ENCODE peak calls at places on chromosomes 12 and 14, in eight cellular contexts. One of them, this sample, is unnamed.

GRCh38 chr14:83556746-83557460 is 1973.0 kb upstream of the FLRT2 start:
- DNase-seq in neuronal stem cell: no peak
- DNase-seq in tibial nerve: no peak
- DNase-seq in cardiac muscle cell: no peak
- DNase-seq in WERI-Rb-1: no peak
- DNase-seq in GM23248: peak; percentile 2
- DNase-seq in left lung: no peak
- DNase-seq in coronary artery: no peak
- DNase-seq in this sample: no peak

GRCh38 chr12:108810636-108811035 is 46.7 kb downstream of the SSH1 start:
- DNase-seq in neuronal stem cell: no peak
- DNase-seq in tibial nerve: no peak
- DNase-seq in cardiac muscle cell: no peak
- DNase-seq in WERI-Rb-1: no peak
- DNase-seq in GM23248: peak; percentile 0
- DNase-seq in left lung: no peak
- DNase-seq in coronary artery: no peak
- DNase-seq in this sample: no peak

GRCh38 chr12:20268121-20268732 is 100.1 kb upstream of the PDE3A start:
- DNase-seq in neuronal stem cell: no peak
- DNase-seq in tibial nerve: no peak
- DNase-seq in cardiac muscle cell: no peak
- DNase-seq in WERI-Rb-1: no peak
- DNase-seq in GM23248: peak; percentile 55
- DNase-seq in left lung: peak; percentile 12
- DNase-seq in coronary artery: no peak
- DNase-seq in this sample: no peak

GRCh38 chr12:89179983-89180382 is 172.3 kb downstream of the DUSP6 start:
- DNase-seq in neuronal stem cell: no peak
- DNase-seq in tibial nerve: no peak
- DNase-seq in cardiac muscle cell: no peak
- DNase-seq in WERI-Rb-1: no peak
- DNase-seq in GM23248: peak; percentile 86
- DNase-seq in left lung: no peak
- DNase-seq in coronary artery: no peak
- DNase-seq in this sample: no peak

GRCh38 chr12:70609739-70610491 is 27.3 kb downstream of the PTPRB start:
- DNase-seq in neuronal stem cell: no peak
- DNase-seq in tibial nerve: no peak
- DNase-seq in cardiac muscle cell: peak; percentile 52
- DNase-seq in WERI-Rb-1: peak; percentile 44
- DNase-seq in GM23248: peak; percentile 73
- DNase-seq in left lung: peak; percentile 74
- DNase-seq in coronary artery: no peak
- DNase-seq in this sample: peak; percentile 66

GRCh38 chr14:103109789-103110415 is 13.4 kb upstream of the TNFAIP2 start:
- DNase-seq in neuronal stem cell: no peak
- DNase-seq in tibial nerve: no peak
- DNase-seq in cardiac muscle cell: no peak
- DNase-seq in WERI-Rb-1: peak; percentile 37
- DNase-seq in GM23248: no peak
- DNase-seq in left lung: no peak
- DNase-seq in coronary artery: no peak
- DNase-seq in this sample: peak; percentile 78

GRCh38 chr12:61385771-61386170 is 874.4 kb upstream of the USP15 start:
- DNase-seq in neuronal stem cell: no peak
- DNase-seq in tibial nerve: no peak
- DNase-seq in cardiac muscle cell: no peak
- DNase-seq in WERI-Rb-1: no peak
- DNase-seq in GM23248: peak; percentile 76
- DNase-seq in left lung: no peak
- DNase-seq in coronary artery: no peak
- DNase-seq in this sample: no peak

GRCh38 chr12:112443916-112444315 is 25.2 kb downstream of the PTPN11 start:
- DNase-seq in neuronal stem cell: no peak
- DNase-seq in tibial nerve: no peak
- DNase-seq in cardiac muscle cell: no peak
- DNase-seq in WERI-Rb-1: no peak
- DNase-seq in GM23248: no peak
- DNase-seq in left lung: no peak
- DNase-seq in coronary artery: no peak
- DNase-seq in this sample: no peak

GRCh38 chr14:95482967-95483842 is 33.2 kb downstream of the SYNE3 start:
- DNase-seq in neuronal stem cell: no peak
- DNase-seq in tibial nerve: peak; percentile 77
- DNase-seq in cardiac muscle cell: no peak
- DNase-seq in WERI-Rb-1: no peak
- DNase-seq in GM23248: peak; percentile 96
- DNase-seq in left lung: peak; percentile 85
- DNase-seq in coronary artery: peak; percentile 93
- DNase-seq in this sample: peak; percentile 83

GRCh38 chr12:124392271-124392990 is 97.5 kb downstream of the RFLNA start:
- DNase-seq in neuronal stem cell: no peak
- DNase-seq in tibial nerve: no peak
- DNase-seq in cardiac muscle cell: peak; percentile 24
- DNase-seq in WERI-Rb-1: peak; percentile 44
- DNase-seq in GM23248: peak; percentile 80
- DNase-seq in left lung: peak; percentile 86
- DNase-seq in coronary artery: no peak
- DNase-seq in this sample: peak; percentile 60

GRCh38 chr12:109914461-109914860 is 14.4 kb downstream of the TCHP start:
- DNase-seq in neuronal stem cell: no peak
- DNase-seq in tibial nerve: no peak
- DNase-seq in cardiac muscle cell: no peak
- DNase-seq in WERI-Rb-1: no peak
- DNase-seq in GM23248: no peak
- DNase-seq in left lung: no peak
- DNase-seq in coronary artery: no peak
- DNase-seq in this sample: no peak

GRCh38 chr12:8687846-8688601 is 9.8 kb upstream of the RIMKLB start:
- DNase-seq in neuronal stem cell: no peak
- DNase-seq in tibial nerve: no peak
- DNase-seq in cardiac muscle cell: peak; percentile 82
- DNase-seq in WERI-Rb-1: peak; percentile 55
- DNase-seq in GM23248: peak; percentile 81
- DNase-seq in left lung: no peak
- DNase-seq in coronary artery: peak; percentile 78
- DNase-seq in this sample: no peak

GRCh38 chr12:108282676-108283075 is 56.4 kb downstream of the CMKLR1 start:
- DNase-seq in neuronal stem cell: no peak
- DNase-seq in tibial nerve: no peak
- DNase-seq in cardiac muscle cell: no peak
- DNase-seq in WERI-Rb-1: no peak
- DNase-seq in GM23248: no peak
- DNase-seq in left lung: no peak
- DNase-seq in coronary artery: no peak
- DNase-seq in this sample: no peak

DNA sequence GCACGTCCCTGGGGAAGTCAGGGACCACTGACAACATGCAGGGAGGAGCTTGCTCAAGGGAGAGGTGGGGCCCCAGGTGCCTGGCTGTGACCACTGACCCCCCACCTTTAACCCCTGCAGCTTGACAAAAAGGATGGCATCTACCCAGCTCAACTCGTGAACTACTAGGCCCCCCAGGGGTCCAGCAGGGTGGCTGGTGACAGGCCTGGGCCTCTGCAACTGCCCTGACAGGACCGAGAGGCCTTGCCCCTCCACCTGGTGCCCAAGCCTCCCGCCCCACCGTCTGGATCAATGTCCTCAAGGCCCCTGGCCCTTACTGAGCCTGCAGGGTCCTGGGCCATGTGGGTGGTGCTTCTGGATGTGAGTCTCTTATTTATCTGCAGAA is 26.3 kb downstream of the HIP1R start:
- DNase-seq in neuronal stem cell: no peak
- DNase-seq in tibial nerve: no peak
- DNase-seq in cardiac muscle cell: no peak
- DNase-seq in WERI-Rb-1: no peak
- DNase-seq in GM23248: no peak
- DNase-seq in left lung: no peak
- DNase-seq in coronary artery: no peak
- DNase-seq in this sample: no peak
- H3K27ac ChIP-seq in neuronal stem cell: no peak overlapping the region
- H3K27ac ChIP-seq in tibial nerve: peak overlapping the region; percentile 62
- H3K27ac ChIP-seq in cardiac muscle cell: peak overlapping the region; percentile 19
- H3K27ac ChIP-seq in WERI-Rb-1: peak overlapping the region; percentile 73
- H3K27ac ChIP-seq in GM23248: no peak overlapping the region
- H3K27ac ChIP-seq in left lung: no peak overlapping the region
- H3K27ac ChIP-seq in coronary artery: no peak overlapping the region
- H3K27ac ChIP-seq in this sample: no peak overlapping the region

DNA sequence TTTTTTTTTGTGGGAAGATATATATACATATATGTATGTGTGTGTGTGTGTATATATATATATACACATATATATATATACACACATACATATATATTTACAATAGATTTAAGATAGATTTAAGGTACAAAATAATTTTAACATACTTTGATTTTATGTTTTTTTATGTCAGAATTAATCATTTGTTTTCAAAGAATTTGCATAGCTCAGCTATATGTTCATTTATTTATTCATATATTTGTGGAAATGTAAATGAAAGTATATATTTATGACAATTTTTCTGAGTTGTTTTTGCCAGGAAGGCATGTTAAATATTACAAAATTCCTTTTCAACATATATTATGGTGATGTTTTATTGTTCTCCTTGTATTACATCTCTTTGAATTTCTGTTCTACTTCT is 887.4 kb upstream of the NOVA1 start:
- DNase-seq in neuronal stem cell: no peak
- DNase-seq in tibial nerve: no peak
- DNase-seq in cardiac muscle cell: no peak
- DNase-seq in WERI-Rb-1: no peak
- DNase-seq in GM23248: no peak
- DNase-seq in left lung: no peak
- DNase-seq in coronary artery: no peak
- DNase-seq in this sample: no peak
- H3K27ac ChIP-seq in neuronal stem cell: no peak overlapping the region
- H3K27ac ChIP-seq in tibial nerve: no peak overlapping the region
- H3K27ac ChIP-seq in cardiac muscle cell: no peak overlapping the region
- H3K27ac ChIP-seq in WERI-Rb-1: no peak overlapping the region
- H3K27ac ChIP-seq in GM23248: no peak overlapping the region
- H3K27ac ChIP-seq in left lung: no peak overlapping the region
- H3K27ac ChIP-seq in coronary artery: no peak overlapping the region
- H3K27ac ChIP-seq in this sample: no peak overlapping the region

DNA sequence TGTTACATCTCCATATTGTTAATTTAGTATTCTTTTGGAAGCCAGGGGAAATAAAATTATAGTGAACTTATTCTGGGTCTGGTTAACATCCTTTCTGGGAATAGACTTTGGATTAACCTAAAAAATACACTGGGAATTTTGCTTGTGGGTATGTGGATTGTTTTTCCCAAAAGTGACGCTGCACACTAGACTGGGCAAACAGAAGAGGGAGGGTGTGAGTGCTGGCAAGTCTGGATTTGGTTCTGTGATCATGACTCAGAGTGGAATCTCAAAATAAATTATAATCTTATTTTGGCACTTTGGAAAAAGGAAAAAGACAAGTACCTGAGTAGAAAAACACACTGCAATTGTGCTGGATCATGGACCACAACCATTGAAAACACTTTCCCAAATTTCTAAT is 15.2 kb upstream of the LUM start:
- DNase-seq in neuronal stem cell: no peak
- DNase-seq in tibial nerve: no peak
- DNase-seq in cardiac muscle cell: no peak
- DNase-seq in WERI-Rb-1: no peak
- DNase-seq in GM23248: peak; percentile 60
- DNase-seq in left lung: no peak
- DNase-seq in coronary artery: no peak
- DNase-seq in this sample: no peak
- H3K27ac ChIP-seq in neuronal stem cell: no peak overlapping the region
- H3K27ac ChIP-seq in tibial nerve: no peak overlapping the region
- H3K27ac ChIP-seq in cardiac muscle cell: no peak overlapping the region
- H3K27ac ChIP-seq in WERI-Rb-1: no peak overlapping the region
- H3K27ac ChIP-seq in GM23248: peak overlapping the region; percentile 83
- H3K27ac ChIP-seq in left lung: peak overlapping the region; percentile 17
- H3K27ac ChIP-seq in coronary artery: peak overlapping the region; percentile 37
- H3K27ac ChIP-seq in this sample: no peak overlapping the region

DNA sequence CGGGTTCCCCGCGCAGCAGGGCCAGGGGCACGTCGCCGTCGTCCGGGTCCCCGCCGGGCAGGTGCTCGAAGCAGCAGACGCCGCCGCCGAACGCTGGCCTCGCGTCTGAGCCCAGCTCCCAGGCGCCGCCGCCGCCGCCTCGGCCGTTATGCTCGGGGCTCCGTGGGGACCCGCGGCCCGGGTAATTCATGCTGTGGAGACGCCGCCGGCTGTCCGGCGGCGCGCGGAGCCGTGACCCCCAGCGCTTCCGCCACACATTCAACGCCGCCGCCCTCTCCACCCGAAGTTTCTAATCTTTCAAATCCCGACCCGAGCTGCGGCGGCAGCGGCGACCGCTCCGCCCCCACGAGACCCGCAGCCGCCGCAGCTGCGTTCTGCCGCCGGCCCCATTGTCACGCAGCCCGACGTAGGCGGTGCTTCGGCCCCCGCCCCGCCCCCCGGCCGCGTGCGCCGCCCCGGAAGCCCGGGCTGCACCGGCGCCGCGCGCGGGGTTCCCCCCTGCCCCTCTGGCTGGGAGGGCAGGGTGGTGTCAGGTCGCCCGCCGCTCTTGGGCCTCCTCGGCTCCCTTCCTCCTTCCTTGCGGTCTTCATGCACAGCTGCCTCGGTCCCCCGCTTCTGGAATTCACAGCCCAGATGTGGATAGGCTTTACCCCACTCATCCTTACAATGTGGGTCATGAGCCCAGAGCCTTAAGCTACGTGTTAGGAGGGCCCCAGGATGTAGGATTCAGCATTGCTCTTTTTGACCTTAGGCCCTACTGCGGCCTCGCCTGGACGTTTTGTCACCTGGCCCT is at the start of gene DDHD1:
- DNase-seq in neuronal stem cell: peak; percentile 83
- DNase-seq in tibial nerve: peak; percentile 50
- DNase-seq in cardiac muscle cell: peak; percentile 88
- DNase-seq in WERI-Rb-1: peak; percentile 83
- DNase-seq in GM23248: peak; percentile 86
- DNase-seq in left lung: peak; percentile 94
- DNase-seq in coronary artery: peak; percentile 79
- DNase-seq in this sample: peak; percentile 88
- H3K27ac ChIP-seq in neuronal stem cell: peak within 1 kb of the TSS; percentile 74
- H3K27ac ChIP-seq in tibial nerve: peak within 1 kb of the TSS; percentile 92
- H3K27ac ChIP-seq in cardiac muscle cell: peak within 1 kb of the TSS; percentile 91
- H3K27ac ChIP-seq in WERI-Rb-1: peak within 1 kb of the TSS; percentile 83
- H3K27ac ChIP-seq in GM23248: peak within 1 kb of the TSS; percentile 40
- H3K27ac ChIP-seq in left lung: peak within 1 kb of the TSS; percentile 92
- H3K27ac ChIP-seq in coronary artery: peak within 1 kb of the TSS; percentile 92
- H3K27ac ChIP-seq in this sample: peak within 1 kb of the TSS; percentile 85

DNA sequence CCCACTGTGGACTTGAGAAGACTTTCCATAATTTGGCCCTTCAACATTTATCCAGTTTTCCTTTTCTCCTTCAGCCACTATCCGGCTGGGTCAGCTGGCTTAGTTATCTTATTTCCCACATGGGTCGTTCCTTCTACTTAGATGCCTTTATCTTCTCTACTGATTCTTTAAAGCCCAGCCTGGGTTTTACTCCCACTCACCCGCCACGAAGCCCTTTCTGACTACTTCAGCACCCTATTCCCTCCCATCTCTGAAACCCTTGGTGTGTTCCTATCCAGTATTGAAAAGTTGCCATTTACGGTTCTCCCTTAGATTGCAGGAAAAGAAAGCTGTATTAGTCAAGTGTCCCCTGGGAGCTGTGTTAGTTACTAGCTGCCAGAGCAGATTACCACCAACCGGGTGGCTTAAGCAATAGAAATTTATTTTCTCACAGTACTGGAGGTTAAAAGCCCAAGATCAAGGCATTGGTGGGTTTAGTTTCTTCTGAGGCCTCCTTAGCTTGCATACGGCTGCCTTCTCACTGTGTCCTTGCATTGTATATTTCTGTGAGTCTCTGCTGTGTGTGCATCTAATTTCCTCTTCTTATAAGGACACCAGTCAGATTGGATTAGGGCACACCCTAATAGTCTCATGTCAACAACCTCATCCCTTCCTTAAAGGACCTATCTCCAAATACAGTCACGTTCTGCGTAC is 105.5 kb downstream of the GPATCH2L start:
- DNase-seq in neuronal stem cell: no peak
- DNase-seq in tibial nerve: no peak
- DNase-seq in cardiac muscle cell: no peak
- DNase-seq in WERI-Rb-1: no peak
- DNase-seq in GM23248: peak; percentile 81
- DNase-seq in left lung: no peak
- DNase-seq in coronary artery: no peak
- DNase-seq in this sample: no peak
- H3K27ac ChIP-seq in neuronal stem cell: no peak overlapping the region
- H3K27ac ChIP-seq in tibial nerve: no peak overlapping the region
- H3K27ac ChIP-seq in cardiac muscle cell: no peak overlapping the region
- H3K27ac ChIP-seq in WERI-Rb-1: no peak overlapping the region
- H3K27ac ChIP-seq in GM23248: no peak overlapping the region
- H3K27ac ChIP-seq in left lung: no peak overlapping the region
- H3K27ac ChIP-seq in coronary artery: no peak overlapping the region
- H3K27ac ChIP-seq in this sample: no peak overlapping the region